ENCODE peak calls at places on chromosome 20, in four cellular contexts. A is NCI-H460, B is left cardiac atrium, W is HS-5. P is an unnamed sample.

GRCh38 chr20:21511850-21512633 is 1.8 kb downstream of the NKX2-2 start:
- DNase-seq in W (no peak), B (no peak), A (no peak), P (no peak)

GRCh38 chr20:15799871-15800270 is 773.4 kb downstream of the KIF16B start:
- DNase-seq in W (peak), B (no peak), A (no peak), P (peak)

GRCh38 chr20:38196592-38196991 is 31.5 kb upstream of the TGM2 start:
- DNase-seq in W (no peak), B (peak), A (no peak), P (no peak)

GRCh38 chr20:7272512-7272911 is 505.0 kb downstream of the BMP2 start:
- DNase-seq in A (no peak), W (no peak), B (no peak), P (no peak)

GRCh38 chr20:34075647-34076046 is 36.4 kb downstream of the EIF2S2 start:
- DNase-seq in A (no peak), B (no peak), W (no peak), P (no peak)

GRCh38 chr20:51661609-51662178 is 106.5 kb downstream of the ATP9A start:
- DNase-seq in A (no peak), B (no peak), W (peak), P (peak)

GRCh38 chr20:4787069-4787468 is 65.4 kb downstream of the PRND start:
- DNase-seq in A (no peak), B (no peak), W (peak), P (peak)

GRCh38 chr20:46285072-46285471 is 23.2 kb downstream of the CDH22 start:
- DNase-seq in W (no peak), A (no peak), B (no peak), P (no peak)

GRCh38 chr20:37053230-37053950 is 42.4 kb downstream of the RBL1 start:
- DNase-seq in W (no peak), A (no peak), B (no peak), P (no peak)

GRCh38 chr20:10758446-10758845 is 84.6 kb upstream of the JAG1 start:
- DNase-seq in A (no peak), W (no peak), B (no peak), P (peak)